ENCODE peak calls at places on chromosomes 7 and 10, in four cellular contexts. One of them, this sample, is unnamed.

GRCh38 chr10:84783909-84784308 is 455.5 kb downstream of the CCSER2 start:
- DNase-seq in hypothalamus: no peak
- DNase-seq in NCI-H1092 treated with DMSO at 0.1 percent for 48 hours: no peak
- DNase-seq in RWPE1: no peak
- DNase-seq in this sample: no peak

GRCh38 chr10:124291009-124291671 is 127.6 kb downstream of the OAT start:
- DNase-seq in NCI-H1092 treated with DMSO at 0.1 percent for 48 hours: no peak
- DNase-seq in hypothalamus: no peak
- DNase-seq in RWPE1: no peak
- DNase-seq in this sample: peak

GRCh38 chr7:13989138-13989943 is at the start of gene ETV1:
- DNase-seq in hypothalamus: peak
- DNase-seq in NCI-H1092 treated with DMSO at 0.1 percent for 48 hours: peak
- DNase-seq in RWPE1: peak
- DNase-seq in this sample: peak

GRCh38 chr7:93392984-93393383 is 160.8 kb downstream of the VPS50 start:
- DNase-seq in RWPE1: no peak
- DNase-seq in NCI-H1092 treated with DMSO at 0.1 percent for 48 hours: no peak
- DNase-seq in hypothalamus: no peak
- DNase-seq in this sample: no peak

GRCh38 chr10:95552680-95553342 is 8.4 kb downstream of the SORBS1 start:
- DNase-seq in RWPE1: peak
- DNase-seq in NCI-H1092 treated with DMSO at 0.1 percent for 48 hours: no peak
- DNase-seq in hypothalamus: no peak
- DNase-seq in this sample: no peak

GRCh38 chr7:114484226-114484625 is 69.6 kb downstream of the FOXP2 start:
- DNase-seq in RWPE1: no peak
- DNase-seq in NCI-H1092 treated with DMSO at 0.1 percent for 48 hours: no peak
- DNase-seq in hypothalamus: no peak
- DNase-seq in this sample: no peak

GRCh38 chr7:128115821-128116723 is 84.8 kb upstream of the LRRC4 start:
- DNase-seq in RWPE1: no peak
- DNase-seq in NCI-H1092 treated with DMSO at 0.1 percent for 48 hours: no peak
- DNase-seq in hypothalamus: no peak
- DNase-seq in this sample: no peak

GRCh38 chr7:128168667-128169210 is 72.3 kb upstream of the LEP start:
- DNase-seq in hypothalamus: no peak
- DNase-seq in NCI-H1092 treated with DMSO at 0.1 percent for 48 hours: no peak
- DNase-seq in RWPE1: peak
- DNase-seq in this sample: no peak

GRCh38 chr10:80041162-80041561 is 37.3 kb upstream of the TMEM254 start:
- DNase-seq in RWPE1: no peak
- DNase-seq in NCI-H1092 treated with DMSO at 0.1 percent for 48 hours: no peak
- DNase-seq in hypothalamus: no peak
- DNase-seq in this sample: no peak

GRCh38 chr10:99534939-99535763 is 2.4 kb downstream of the NKX2-3 start:
- DNase-seq in hypothalamus: no peak
- DNase-seq in NCI-H1092 treated with DMSO at 0.1 percent for 48 hours: no peak
- DNase-seq in RWPE1: peak
- DNase-seq in this sample: no peak

GRCh38 chr10:10010397-10010796 is 1007.3 kb upstream of the CELF2 start:
- DNase-seq in hypothalamus: no peak
- DNase-seq in RWPE1: no peak
- DNase-seq in NCI-H1092 treated with DMSO at 0.1 percent for 48 hours: no peak
- DNase-seq in this sample: no peak

GRCh38 chr10:100826661-100826982 is 81.2 kb downstream of the PAX2 start:
- DNase-seq in NCI-H1092 treated with DMSO at 0.1 percent for 48 hours: no peak
- DNase-seq in hypothalamus: no peak
- DNase-seq in RWPE1: no peak
- DNase-seq in this sample: no peak

GRCh38 chr7:93985101-93985500 is 19.1 kb downstream of the BET1 start:
- DNase-seq in RWPE1: no peak
- DNase-seq in hypothalamus: no peak
- DNase-seq in NCI-H1092 treated with DMSO at 0.1 percent for 48 hours: no peak
- DNase-seq in this sample: no peak

GRCh38 chr10:128095023-128095752 is 31.0 kb downstream of the MKI67 start:
- DNase-seq in RWPE1: peak
- DNase-seq in hypothalamus: no peak
- DNase-seq in NCI-H1092 treated with DMSO at 0.1 percent for 48 hours: no peak
- DNase-seq in this sample: no peak

GRCh38 chr10:122379041-122379440 is 4.5 kb downstream of the PLEKHA1 start:
- DNase-seq in RWPE1: no peak
- DNase-seq in NCI-H1092 treated with DMSO at 0.1 percent for 48 hours: no peak
- DNase-seq in hypothalamus: no peak
- DNase-seq in this sample: no peak

GRCh38 chr7:74049997-74050798 is 22.2 kb downstream of the ELN start:
- DNase-seq in RWPE1: no peak
- DNase-seq in NCI-H1092 treated with DMSO at 0.1 percent for 48 hours: no peak
- DNase-seq in hypothalamus: no peak
- DNase-seq in this sample: no peak

GRCh38 chr7:70631732-70632131 is 500.2 kb upstream of the GALNT17 start:
- DNase-seq in NCI-H1092 treated with DMSO at 0.1 percent for 48 hours: no peak
- DNase-seq in hypothalamus: no peak
- DNase-seq in RWPE1: no peak
- DNase-seq in this sample: no peak

GRCh38 chr7:28808786-28809533 is 149.2 kb downstream of the TRIL start:
- DNase-seq in RWPE1: no peak
- DNase-seq in hypothalamus: no peak
- DNase-seq in NCI-H1092 treated with DMSO at 0.1 percent for 48 hours: no peak
- DNase-seq in this sample: peak

GRCh38 chr10:131729361-131729760 is 171.4 kb upstream of the PPP2R2D start:
- DNase-seq in hypothalamus: no peak
- DNase-seq in RWPE1: no peak
- DNase-seq in NCI-H1092 treated with DMSO at 0.1 percent for 48 hours: no peak
- DNase-seq in this sample: no peak